ENCODE peak calls at places on chromosomes 6 and 20, in six cellular contexts. A, Q, C, O, H and Y are unnamed samples.

GRCh38 chr6:120735641-120736040 is 598.6 kb downstream of the TBC1D32 start:
- DNase-seq in A (no peak), Q (no peak), C (no peak), O (no peak), H (no peak), Y (no peak)

GRCh38 chr20:21701171-21701876 is 4.1 kb upstream of the PAX1 start:
- DNase-seq in A (no peak), Q (no peak), C (no peak), O (no peak), H (no peak), Y (no peak)

GRCh38 chr20:5448449-5449118 is 131.8 kb upstream of the PROKR2 start:
- DNase-seq in A (peak), Q (peak), C (peak), O (peak), H (peak), Y (peak)

GRCh38 chr20:33732166-33732970 is 572 bp downstream of the ZNF341 start:
- DNase-seq in A (no peak), Q (no peak), C (peak), O (peak), H (peak), Y (no peak)

GRCh38 chr6:159842035-159842434 is 42.0 kb downstream of the PNLDC1 start:
- DNase-seq in A (no peak), Q (no peak), C (no peak), O (no peak), H (peak), Y (no peak)

GRCh38 chr20:62702886-62703852 is 5.5 kb upstream of the NTSR1 start:
- DNase-seq in A (no peak), Q (peak), C (no peak), O (peak), H (peak), Y (no peak)

GRCh38 chr6:148700713-148701392 is 46.0 kb upstream of the UST start:
- DNase-seq in A (no peak), Q (peak), C (no peak), O (no peak), H (no peak), Y (no peak)

GRCh38 chr6:138258991-138259390 is 40.7 kb upstream of the PBOV1 start:
- DNase-seq in A (no peak), Q (no peak), C (no peak), O (no peak), H (no peak), Y (peak)

GRCh38 chr6:34381086-34381485 is 11.4 kb downstream of the NUDT3 start:
- DNase-seq in A (no peak), Q (peak), C (no peak), O (no peak), H (no peak), Y (no peak)

GRCh38 chr20:848218-848617 is 14.7 kb downstream of the FAM110A start:
- DNase-seq in A (no peak), Q (no peak), C (no peak), O (no peak), H (no peak), Y (peak)

GRCh38 chr6:109610555-109610954 is 80.4 kb downstream of the AK9 start:
- DNase-seq in A (no peak), Q (no peak), C (no peak), O (no peak), H (no peak), Y (no peak)

GRCh38 chr6:157518399-157519250 is 137.6 kb downstream of the ZDHHC14 start:
- DNase-seq in A (no peak), Q (peak), C (no peak), O (peak), H (peak), Y (no peak)

GRCh38 chr20:31602779-31603441 is 2.2 kb upstream of the ID1 start:
- DNase-seq in A (no peak), Q (peak), C (no peak), O (no peak), H (peak), Y (no peak)

GRCh38 chr20:64161595-64162238 is 2.5 kb upstream of the MYT1 start:
- DNase-seq in A (peak), Q (peak), C (no peak), O (no peak), H (no peak), Y (peak)

GRCh38 chr6:160427312-160428068 is 79.3 kb downstream of the SLC22A3 start:
- DNase-seq in A (no peak), Q (no peak), C (no peak), O (no peak), H (no peak), Y (no peak)

GRCh38 chr20:51497542-51498467 is 44.7 kb downstream of the NFATC2 start:
- DNase-seq in A (no peak), Q (peak), C (peak), O (no peak), H (no peak), Y (peak)

GRCh38 chr6:130500693-130501092 is 134.9 kb downstream of the TMEM200A start:
- DNase-seq in A (no peak), Q (peak), C (no peak), O (no peak), H (no peak), Y (no peak)

GRCh38 chr6:7515363-7515762 is 26.1 kb upstream of the DSP start:
- DNase-seq in A (no peak), Q (no peak), C (no peak), O (no peak), H (no peak), Y (no peak)

GRCh38 chr6:90859612-90860011 is 272.7 kb upstream of the MAP3K7 start:
- DNase-seq in A (no peak), Q (no peak), C (no peak), O (no peak), H (no peak), Y (no peak)

GRCh38 chr6:158279615-158280014 is 32.6 kb upstream of the TULP4 start:
- DNase-seq in A (no peak), Q (peak), C (no peak), O (no peak), H (no peak), Y (no peak)

GRCh38 chr20:53738945-53739798 is 145.5 kb upstream of the ZNF217 start:
- DNase-seq in A (no peak), Q (no peak), C (peak), O (no peak), H (no peak), Y (no peak)

GRCh38 chr20:62192635-62193034 is 9.8 kb downstream of the MTG2 start:
- DNase-seq in A (no peak), Q (no peak), C (no peak), O (no peak), H (no peak), Y (no peak)

GRCh38 chr6:31246051-31246495 is 25.8 kb downstream of the HLA-C start:
- DNase-seq in A (no peak), Q (peak), C (no peak), O (no peak), H (peak), Y (no peak)

GRCh38 chr6:2750832-2751231 is at the start of gene MYLK4:
- DNase-seq in A (no peak), Q (no peak), C (no peak), O (no peak), H (no peak), Y (no peak)

GRCh38 chr20:51085761-51086160 is 62.9 kb upstream of the KCNG1 start:
- DNase-seq in A (no peak), Q (no peak), C (no peak), O (no peak), H (peak), Y (no peak)

GRCh38 chr20:36106606-36107005 is 47.9 kb upstream of the EPB41L1 start:
- DNase-seq in A (no peak), Q (no peak), C (no peak), O (no peak), H (no peak), Y (no peak)

GRCh38 chr20:60784321-60784720 is 467.7 kb upstream of the CDH4 start:
- DNase-seq in A (no peak), Q (no peak), C (no peak), O (no peak), H (no peak), Y (no peak)

GRCh38 chr20:41978875-41979274 is 360.7 kb upstream of the CHD6 start:
- DNase-seq in A (no peak), Q (no peak), C (no peak), O (no peak), H (no peak), Y (no peak)

GRCh38 chr6:99514089-99514488 is 1.1 kb downstream of the USP45 start:
- DNase-seq in A (no peak), Q (peak), C (no peak), O (no peak), H (no peak), Y (no peak)

GRCh38 chr20:20084296-20084752 is 32.0 kb downstream of the CFAP61 start:
- DNase-seq in A (no peak), Q (no peak), C (no peak), O (peak), H (no peak), Y (no peak)

GRCh38 chr6:109010703-109011102 is 83.9 kb downstream of the SESN1 start:
- DNase-seq in A (no peak), Q (no peak), C (no peak), O (no peak), H (no peak), Y (no peak)

GRCh38 chr6:41040911-41041536 is 1.2 kb upstream of the TSPO2 start:
- DNase-seq in A (no peak), Q (no peak), C (no peak), O (no peak), H (no peak), Y (no peak)

GRCh38 chr6:136076496-136076895 is 173.6 kb downstream of the MTFR2 start:
- DNase-seq in A (no peak), Q (peak), C (no peak), O (no peak), H (no peak), Y (no peak)

GRCh38 chr6:150539568-150539967 is 60.1 kb upstream of the PLEKHG1 start:
- DNase-seq in A (no peak), Q (no peak), C (no peak), O (no peak), H (no peak), Y (no peak)

GRCh38 chr6:42974919-42975505 is 4.0 kb downstream of the PEX6 start:
- DNase-seq in A (no peak), Q (no peak), C (no peak), O (no peak), H (no peak), Y (no peak)
- TF ChIP-seq POLR2A in A (no peak), Q (no peak), C (no peak), O (no peak), H (no peak), Y (no peak)

GRCh38 chr20:45913105-45913504 is 1.1 kb upstream of the PLTP start:
- DNase-seq in A (no peak), Q (peak), C (no peak), O (no peak), H (no peak), Y (no peak)

GRCh38 chr20:45910670-45911485 is 1.1 kb downstream of the PLTP start:
- DNase-seq in A (peak), Q (peak), C (peak), O (peak), H (peak), Y (peak)

GRCh38 chr20:45909817-45910669 is 1.9 kb downstream of the PLTP start:
- DNase-seq in A (no peak), Q (no peak), C (no peak), O (no peak), H (no peak), Y (no peak)

GRCh38 chr20:45912344-45912682 is 358 bp upstream of the PLTP start:
- DNase-seq in A (no peak), Q (no peak), C (no peak), O (no peak), H (no peak), Y (no peak)

DNA sequence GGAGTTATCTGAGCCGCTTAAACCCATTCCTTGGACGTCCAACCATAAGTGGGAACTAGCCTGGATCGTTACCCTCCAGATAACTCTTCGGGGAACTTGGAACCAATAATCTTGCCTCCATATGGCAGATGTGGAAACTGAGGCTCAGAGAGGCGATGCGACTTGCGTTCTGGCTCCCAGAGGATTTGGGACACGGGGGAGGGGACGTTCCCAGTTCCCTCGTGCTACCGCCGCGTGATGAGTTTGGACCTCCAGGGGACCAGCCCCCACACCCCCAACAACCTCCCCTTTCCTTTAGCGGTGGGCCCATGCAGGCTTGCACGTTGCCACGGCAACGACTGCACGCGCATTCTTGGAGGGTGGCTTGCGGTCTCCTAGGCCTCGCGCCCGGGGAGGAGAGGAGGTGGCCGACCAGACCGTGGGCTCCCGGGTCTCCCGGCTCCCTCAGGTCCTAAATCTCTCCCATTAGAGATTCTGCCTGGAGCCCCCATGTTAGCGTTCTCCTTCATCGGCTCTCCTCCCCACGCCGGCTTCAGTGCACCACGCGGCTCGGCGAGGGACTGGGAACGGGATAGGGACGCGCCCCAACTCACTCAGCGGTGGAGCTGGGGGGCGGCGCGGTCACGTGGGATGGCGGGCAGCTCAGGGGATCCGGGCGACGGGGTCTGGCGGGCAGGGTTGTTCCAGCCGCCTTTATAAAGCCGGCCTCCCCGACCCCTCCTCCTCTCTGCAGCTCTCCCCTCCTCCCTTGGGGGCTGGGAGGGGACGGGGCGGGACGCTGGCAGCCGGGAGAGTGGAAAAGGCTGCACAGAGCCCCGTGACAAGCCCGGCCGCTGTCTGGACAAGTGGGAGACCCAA is at the start of gene PLTP:
- DNase-seq in A (no peak), Q (peak), C (peak), O (peak), H (no peak), Y (peak)
- TF ChIP-seq POLR2A in A (peak), Q (no peak), C (peak), O (no peak), H (no peak), Y (no peak)

GRCh38 chr6:89350281-89351037 is 2.1 kb downstream of the UBE2J1 start:
- DNase-seq in A (no peak), Q (no peak), C (no peak), O (no peak), H (no peak), Y (no peak)

GRCh38 chr6:89351632-89352328 is 742 bp downstream of the UBE2J1 start:
- DNase-seq in A (no peak), Q (no peak), C (no peak), O (no peak), H (no peak), Y (no peak)

GRCh38 chr6:89353702-89354392 is 1.3 kb upstream of the UBE2J1 start:
- DNase-seq in A (no peak), Q (no peak), C (no peak), O (no peak), H (no peak), Y (no peak)

GRCh38 chr6:89353118-89353556 is 615 bp upstream of the UBE2J1 start:
- DNase-seq in A (no peak), Q (no peak), C (no peak), O (no peak), H (no peak), Y (no peak)

DNA sequence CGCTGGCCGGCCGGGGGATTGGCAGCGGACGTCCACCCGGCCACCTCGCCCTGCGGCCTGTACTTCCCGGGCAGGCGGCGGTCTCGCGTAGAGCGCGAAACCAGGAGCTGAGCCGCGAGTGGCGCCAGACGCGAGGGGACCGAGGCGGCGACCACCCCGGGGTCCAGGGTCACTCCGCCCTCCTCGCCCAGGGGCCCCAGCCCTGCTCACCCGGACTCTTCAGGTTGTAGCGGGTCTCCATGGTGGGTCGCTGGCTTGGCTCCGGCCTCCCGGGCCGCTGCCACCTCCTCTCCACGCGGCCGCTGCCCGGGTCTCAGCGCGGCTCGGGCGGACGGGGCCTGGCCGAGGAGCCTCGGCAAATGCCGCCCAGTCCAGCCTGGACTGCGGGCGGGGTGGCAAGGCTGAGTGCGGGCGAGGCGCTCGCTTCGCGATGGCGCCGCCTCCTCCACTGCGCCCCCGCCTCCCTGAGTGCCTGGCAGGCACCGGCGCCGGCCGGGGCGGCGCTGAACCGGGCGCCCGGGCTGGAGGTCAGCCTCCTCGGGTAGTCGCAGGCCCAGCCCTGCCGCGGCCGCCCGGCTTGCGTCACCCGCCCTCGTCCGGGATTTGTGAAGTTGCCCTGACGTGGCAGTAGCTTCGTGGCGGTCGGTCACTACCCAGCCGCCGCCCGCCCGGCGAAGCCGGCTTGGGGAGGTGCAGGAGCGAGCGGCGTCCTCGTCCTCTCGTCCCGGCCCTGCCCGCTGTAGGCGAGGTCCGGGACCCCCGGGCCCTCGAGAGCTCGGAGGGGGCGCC is at the start of gene UBE2J1:
- DNase-seq in A (no peak), Q (peak), C (peak), O (peak), H (peak), Y (peak)
- TF ChIP-seq POLR2A in A (peak), Q (peak), C (peak), O (peak), H (peak), Y (peak)

GRCh38 chr6:42726026-42726425 is 3.6 kb upstream of the PRPH2 start:
- DNase-seq in A (no peak), Q (no peak), C (no peak), O (no peak), H (no peak), Y (no peak)

GRCh38 chr6:42726485-42727083 is 4.2 kb upstream of the PRPH2 start:
- DNase-seq in A (no peak), Q (peak), C (peak), O (peak), H (peak), Y (no peak)

GRCh38 chr6:42727627-42728026 is 5.2 kb upstream of the PRPH2 start:
- DNase-seq in A (no peak), Q (no peak), C (no peak), O (no peak), H (no peak), Y (no peak)

GRCh38 chr6:42724825-42725224 is 2.4 kb upstream of the PRPH2 start:
- DNase-seq in A (no peak), Q (no peak), C (no peak), O (no peak), H (no peak), Y (no peak)

GRCh38 chr6:42727084-42727601 is 4.7 kb upstream of the PRPH2 start:
- DNase-seq in A (no peak), Q (peak), C (no peak), O (peak), H (no peak), Y (peak)
- TF ChIP-seq POLR2A in A (no peak), Q (no peak), C (no peak), O (no peak), H (no peak), Y (no peak)

GRCh38 chr20:25696384-25697131 is at the start of gene ZNF337:
- DNase-seq in A (peak), Q (peak), C (peak), O (peak), H (peak), Y (peak)
- TF ChIP-seq POLR2A in A (no peak), Q (peak), C (peak), O (no peak), H (peak), Y (peak)

DNA sequence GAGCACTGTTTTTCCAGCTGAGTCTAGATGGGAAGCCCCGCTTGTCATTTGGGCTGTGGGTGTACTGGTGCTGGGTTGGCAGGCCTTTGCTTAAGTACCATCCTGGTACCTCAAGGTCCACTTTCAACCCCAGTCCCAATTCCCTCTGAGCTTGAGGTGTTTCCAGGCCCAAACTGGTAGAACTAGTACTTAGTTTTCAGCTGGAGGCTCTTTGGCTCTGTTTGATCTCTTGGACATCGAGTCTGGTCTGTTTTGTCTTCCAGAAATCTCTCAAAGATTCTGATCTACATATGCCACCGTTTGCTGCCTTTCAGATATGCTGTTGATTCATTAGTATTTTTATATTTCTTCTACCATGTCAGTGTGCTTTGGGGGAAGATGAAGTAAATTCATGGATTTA is 61.8 kb upstream of the GNRH2 start:
- DNase-seq in A (no peak), Q (no peak), C (no peak), O (no peak), H (no peak), Y (no peak)
- TF ChIP-seq POLR2A in A (no peak), Q (no peak), C (no peak), O (no peak), H (no peak), Y (no peak)

DNA sequence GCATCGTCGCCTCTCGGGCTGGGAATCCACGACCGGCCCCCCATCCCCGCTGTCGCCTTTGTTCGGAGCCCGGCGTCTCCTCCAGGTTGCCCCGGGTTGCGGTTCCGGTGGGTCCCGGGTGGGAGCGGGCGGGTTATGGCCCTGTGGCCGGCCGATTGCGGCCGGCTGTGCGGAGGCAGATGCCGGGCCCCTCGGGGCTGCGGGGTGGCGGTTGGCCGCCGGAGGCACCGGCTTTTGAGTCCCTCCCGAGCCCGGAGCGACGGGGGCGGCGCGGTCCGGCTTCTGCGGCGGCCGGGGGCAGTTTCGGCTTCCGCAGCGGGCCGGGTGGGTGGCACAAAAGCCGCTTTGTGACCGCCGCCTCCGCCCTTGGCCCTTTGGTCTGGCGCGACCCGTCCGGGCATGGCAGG is 456 bp downstream of the LOC128125822 start:
- DNase-seq in A (no peak), Q (no peak), C (no peak), O (no peak), H (no peak), Y (no peak)
- TF ChIP-seq POLR2A in A (no peak), Q (no peak), C (no peak), O (no peak), H (peak), Y (no peak)